ENCODE peak calls at places on chromosomes 5 and 9, in four cellular contexts. One of them, this sample, is unnamed.

GRCh38 chr5:133406632-133407276 is 205.6 kb downstream of the FSTL4 start:
- DNase-seq in RWPE1: no peak
- DNase-seq in GM13977: no peak
- DNase-seq in endothelial cell: no peak
- DNase-seq in this sample: no peak

GRCh38 chr9:131546336-131547084 is 1.2 kb downstream of the PRRT1B start:
- DNase-seq in RWPE1: peak; percentile 64
- DNase-seq in GM13977: no peak
- DNase-seq in endothelial cell: no peak
- DNase-seq in this sample: no peak

GRCh38 chr9:84775056-84775648 is 105.6 kb downstream of the NTRK2 start:
- DNase-seq in RWPE1: no peak
- DNase-seq in GM13977: no peak
- DNase-seq in endothelial cell: no peak
- DNase-seq in this sample: no peak

GRCh38 chr5:140251527-140251973 is 51.4 kb downstream of the PFDN1 start:
- DNase-seq in RWPE1: peak; percentile 66
- DNase-seq in GM13977: no peak
- DNase-seq in endothelial cell: no peak
- DNase-seq in this sample: no peak

GRCh38 chr9:117290809-117291208 is 124.0 kb downstream of the ASTN2 start:
- DNase-seq in RWPE1: no peak
- DNase-seq in GM13977: no peak
- DNase-seq in endothelial cell: no peak
- DNase-seq in this sample: no peak

GRCh38 chr5:124157320-124157719 is 589.1 kb downstream of the ZNF608 start:
- DNase-seq in RWPE1: peak; percentile 5
- DNase-seq in GM13977: no peak
- DNase-seq in endothelial cell: no peak
- DNase-seq in this sample: no peak

GRCh38 chr9:18905883-18906649 is 126.9 kb downstream of the SAXO1 start:
- DNase-seq in RWPE1: no peak
- DNase-seq in GM13977: no peak
- DNase-seq in endothelial cell: no peak
- DNase-seq in this sample: no peak

GRCh38 chr9:16715404-16715803 is 155.1 kb downstream of the BNC2 start:
- DNase-seq in RWPE1: no peak
- DNase-seq in GM13977: no peak
- DNase-seq in endothelial cell: no peak
- DNase-seq in this sample: peak; percentile 71

GRCh38 chr5:6472792-6473191 is 24.1 kb downstream of the UBE2QL1 start:
- DNase-seq in RWPE1: no peak
- DNase-seq in GM13977: no peak
- DNase-seq in endothelial cell: no peak
- DNase-seq in this sample: no peak

GRCh38 chr9:35112257-35113020 is 3.2 kb downstream of the ATOSB start:
- DNase-seq in RWPE1: peak; percentile 78
- DNase-seq in GM13977: no peak
- DNase-seq in endothelial cell: no peak
- DNase-seq in this sample: peak; percentile 48

GRCh38 chr9:88874391-88874790 is 116.9 kb upstream of the S1PR3 start:
- DNase-seq in RWPE1: no peak
- DNase-seq in GM13977: no peak
- DNase-seq in endothelial cell: no peak
- DNase-seq in this sample: no peak

GRCh38 chr5:122846051-122846567 is 696 bp downstream of the SNX24 start:
- DNase-seq in RWPE1: peak; percentile 87
- DNase-seq in GM13977: peak; percentile 18
- DNase-seq in endothelial cell: no peak
- DNase-seq in this sample: no peak

GRCh38 chr5:153883829-153884228 is 154.9 kb downstream of the FAM114A2 start:
- DNase-seq in RWPE1: no peak
- DNase-seq in GM13977: no peak
- DNase-seq in endothelial cell: no peak
- DNase-seq in this sample: no peak

GRCh38 chr5:35922468-35922867 is 16.0 kb downstream of the CAPSL start:
- DNase-seq in RWPE1: no peak
- DNase-seq in GM13977: no peak
- DNase-seq in endothelial cell: no peak
- DNase-seq in this sample: no peak

GRCh38 chr5:106127985-106128384 is 1542.8 kb downstream of the EFNA5 start:
- DNase-seq in RWPE1: no peak
- DNase-seq in GM13977: peak; percentile 17
- DNase-seq in endothelial cell: no peak
- DNase-seq in this sample: no peak
- TF ChIP-seq CTCF in RWPE1: no peak
- TF ChIP-seq CTCF in GM13977: no peak
- TF ChIP-seq CTCF in endothelial cell: no peak
- TF ChIP-seq CTCF in this sample: no peak

DNA sequence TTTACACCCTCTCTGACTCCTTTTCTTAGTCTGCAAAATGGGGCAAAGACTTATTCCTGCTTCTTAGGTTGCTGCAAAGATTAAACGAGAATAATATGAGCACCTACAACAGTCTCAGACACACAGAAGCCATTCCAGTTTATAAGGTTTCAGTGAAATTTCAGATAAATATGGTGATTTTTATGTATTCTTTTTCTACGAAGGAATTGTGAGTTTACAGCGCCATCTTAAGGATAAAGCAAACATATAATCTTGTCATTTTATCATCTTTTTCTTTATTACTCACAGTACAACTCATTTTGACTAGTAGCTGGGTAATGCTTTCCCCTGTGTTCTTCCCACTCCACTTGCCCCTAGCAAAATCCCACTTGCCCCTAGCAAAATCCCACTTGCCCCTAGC is 29.2 kb upstream of the SMC5 start:
- DNase-seq in RWPE1: no peak
- DNase-seq in GM13977: no peak
- DNase-seq in endothelial cell: no peak
- DNase-seq in this sample: no peak
- TF ChIP-seq CTCF in RWPE1: no peak
- TF ChIP-seq CTCF in GM13977: no peak
- TF ChIP-seq CTCF in endothelial cell: peak; percentile 50
- TF ChIP-seq CTCF in this sample: peak; percentile 30

DNA sequence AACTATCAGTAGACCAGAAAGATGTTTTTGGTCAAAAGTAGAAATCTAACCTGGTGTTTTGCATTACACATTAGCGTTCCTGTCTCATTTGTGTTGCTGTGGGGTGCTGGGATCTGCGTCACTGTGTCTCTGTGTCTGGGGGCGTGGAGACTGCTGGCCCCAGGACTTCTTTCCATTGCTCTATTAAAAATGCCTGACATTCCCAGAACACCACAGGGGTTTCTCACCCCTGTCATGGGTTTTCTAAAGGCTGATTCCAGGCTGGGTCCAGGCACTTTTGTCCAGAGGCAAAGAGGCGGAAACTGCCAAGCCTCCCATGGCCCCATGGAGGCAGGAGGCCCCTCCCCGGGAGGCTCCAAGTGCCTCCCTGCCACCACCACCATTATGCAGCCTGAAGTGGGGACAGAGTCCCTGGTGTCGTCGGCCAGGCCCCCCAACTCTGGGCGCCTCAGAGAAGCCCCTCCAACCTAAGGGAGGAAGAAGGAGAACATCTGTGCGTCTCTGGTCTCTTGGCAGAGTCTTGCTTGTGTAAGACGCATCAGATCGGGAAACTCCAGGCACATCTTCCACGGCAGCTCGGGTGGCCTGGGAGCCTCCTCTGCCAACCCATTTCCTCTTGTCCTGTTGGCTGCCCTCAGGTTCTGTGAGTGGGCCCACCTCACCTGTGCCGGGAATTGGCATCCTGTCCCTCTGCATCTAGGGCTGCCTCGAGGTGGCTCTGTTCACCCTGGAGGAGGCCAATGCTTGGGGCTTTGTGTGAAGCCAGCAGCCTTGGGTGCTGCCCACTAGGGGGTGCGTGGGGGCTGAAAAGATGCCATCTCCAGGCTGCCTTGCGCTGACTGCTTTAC is 13.8 kb upstream of the PLEKHG4B start:
- DNase-seq in RWPE1: peak; percentile 49
- DNase-seq in GM13977: peak; percentile 63
- DNase-seq in endothelial cell: peak; percentile 45
- DNase-seq in this sample: no peak
- TF ChIP-seq CTCF in RWPE1: peak; percentile 44
- TF ChIP-seq CTCF in GM13977: peak; percentile 38
- TF ChIP-seq CTCF in endothelial cell: no peak
- TF ChIP-seq CTCF in this sample: peak; percentile 51

DNA sequence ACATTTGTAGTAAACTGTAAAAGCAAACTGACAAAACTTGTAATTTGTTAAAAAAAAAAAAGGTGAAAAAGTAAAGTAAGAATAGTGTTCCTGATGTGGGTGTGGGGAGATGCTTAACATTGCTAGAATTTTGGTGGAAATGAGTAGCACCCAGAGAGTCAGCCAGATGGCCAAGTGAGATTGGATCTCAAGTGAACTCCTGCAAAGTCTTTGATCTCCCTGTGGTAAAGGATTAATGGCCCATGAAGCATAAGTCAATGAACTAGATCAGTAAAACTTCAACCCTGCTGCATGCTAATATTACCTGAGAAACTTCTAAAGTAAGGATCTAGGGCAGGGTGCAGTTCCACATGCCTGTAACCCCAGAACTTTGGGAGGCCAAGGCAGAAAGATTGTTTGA is 19.0 kb upstream of the FAM169A start:
- DNase-seq in RWPE1: no peak
- DNase-seq in GM13977: no peak
- DNase-seq in endothelial cell: no peak
- DNase-seq in this sample: no peak
- TF ChIP-seq CTCF in RWPE1: no peak
- TF ChIP-seq CTCF in GM13977: no peak
- TF ChIP-seq CTCF in endothelial cell: no peak
- TF ChIP-seq CTCF in this sample: no peak

GRCh38 chr9:126687868-126688503 is 74.3 kb downstream of the LMX1B start:
- DNase-seq in RWPE1: no peak
- DNase-seq in GM13977: no peak
- DNase-seq in endothelial cell: no peak
- DNase-seq in this sample: no peak
- TF ChIP-seq CTCF in RWPE1: no peak
- TF ChIP-seq CTCF in GM13977: no peak
- TF ChIP-seq CTCF in endothelial cell: no peak
- TF ChIP-seq CTCF in this sample: no peak

DNA sequence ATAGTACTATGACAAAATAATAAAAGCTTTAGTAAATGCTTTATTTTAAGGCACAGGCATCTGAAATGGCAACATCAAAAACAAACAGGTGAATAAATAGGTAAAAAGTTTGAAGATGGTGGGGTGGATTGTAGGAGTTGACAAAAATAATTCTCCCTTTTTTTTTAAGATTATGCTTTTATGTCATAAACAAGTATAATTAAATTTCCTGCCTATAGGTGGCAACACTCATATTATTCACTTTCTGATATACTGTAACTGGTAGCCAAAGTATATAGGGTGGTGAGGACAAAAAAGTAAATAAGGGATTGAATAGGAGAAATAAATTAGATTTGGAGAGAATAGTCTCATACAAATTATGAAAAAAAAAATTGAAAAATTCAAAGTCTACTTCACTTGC is 120.0 kb upstream of the ACOT12 start:
- DNase-seq in RWPE1: peak; percentile 37
- DNase-seq in GM13977: no peak
- DNase-seq in endothelial cell: no peak
- DNase-seq in this sample: no peak
- TF ChIP-seq CTCF in RWPE1: peak; percentile 60
- TF ChIP-seq CTCF in GM13977: peak; percentile 11
- TF ChIP-seq CTCF in endothelial cell: peak; percentile 38
- TF ChIP-seq CTCF in this sample: peak; percentile 4

This sample was measured in AG09319.